ENCODE peak calls at places on chromosome 4, in seven cellular contexts. H is activated CD4-positive, alpha-beta T cell treated with anti-CD3 and anti-CD28 coated beads for 48 hours; J is stimulated activated CD4-positive, alpha-beta T cell treated with anti-CD3 and anti-CD28 coated beads, TNF-alpha, amount 100 ng/mL, for 48 hours; L is HS-5; W is germinal center; R is C1 segment of cervical spinal cord; Q is tibial artery. O is an unnamed sample.

GRCh38 chr4:182144621-182145359 is 98.4 kb upstream of the TENM3 start:
- DNase-seq in H (peak), L (no peak), W (no peak), J (no peak), R (no peak), Q (no peak), O (no peak)

GRCh38 chr4:24370421-24370820 is 213.9 kb downstream of the DHX15 start:
- DNase-seq in W (no peak), J (no peak), L (no peak), Q (no peak), H (no peak), R (no peak), O (no peak)

GRCh38 chr4:706834-707598 is 1.4 kb downstream of the PCGF3 start:
- DNase-seq in L (no peak), W (no peak), R (no peak), J (no peak), Q (no peak), H (no peak), O (no peak)

GRCh38 chr4:101418055-101418454 is 70.7 kb upstream of the PPP3CA start:
- DNase-seq in R (no peak), Q (no peak), J (no peak), W (no peak), H (peak), L (no peak), O (no peak)

GRCh38 chr4:33090910-33091309 is 2370.7 kb downstream of the PCDH7 start:
- DNase-seq in H (no peak), Q (no peak), R (no peak), W (no peak), J (no peak), L (no peak), O (no peak)

GRCh38 chr4:17719106-17719505 is 62.3 kb downstream of the FAM184B start:
- DNase-seq in Q (no peak), J (no peak), R (no peak), H (no peak), L (no peak), W (no peak), O (no peak)

GRCh38 chr4:10384974-10385373 is 72.3 kb downstream of the ZNF518B start:
- DNase-seq in J (no peak), H (no peak), W (no peak), R (no peak), Q (no peak), L (no peak), O (no peak)

GRCh38 chr4:101346562-101347266 is 612 bp downstream of the PPP3CA start:
- DNase-seq in Q (peak), J (peak), R (peak), H (peak), W (peak), L (no peak), O (peak)

GRCh38 chr4:6540879-6541278 is 34.1 kb upstream of the MAN2B2 start:
- DNase-seq in H (no peak), W (no peak), R (no peak), L (no peak), J (no peak), Q (no peak), O (no peak)

GRCh38 chr4:88276952-88277710 is 7.2 kb downstream of the PPM1K start:
- DNase-seq in H (no peak), L (no peak), Q (no peak), R (no peak), W (no peak), J (no peak), O (no peak)

GRCh38 chr4:82900016-82900334 is 560 bp upstream of the THAP9 start:
- DNase-seq in L (no peak), R (no peak), J (no peak), Q (no peak), W (peak), H (no peak), O (peak)

GRCh38 chr4:183185018-183185417 is 86.0 kb downstream of the WWC2 start:
- DNase-seq in L (no peak), J (peak), Q (no peak), R (no peak), H (peak), W (no peak), O (no peak)

GRCh38 chr4:114036426-114036825 is 57.0 kb upstream of the ARSJ start:
- DNase-seq in J (no peak), L (no peak), W (no peak), Q (no peak), H (no peak), R (no peak), O (no peak)

GRCh38 chr4:32689520-32689919 is 1969.4 kb downstream of the PCDH7 start:
- DNase-seq in W (no peak), R (no peak), Q (no peak), H (no peak), L (peak), J (no peak), O (no peak)

GRCh38 chr4:118865091-118865708 is 23.5 kb upstream of the SYNPO2 start:
- DNase-seq in L (no peak), W (peak), J (no peak), Q (no peak), R (no peak), H (peak), O (peak)

GRCh38 chr4:126710935-126711334 is 921.8 kb upstream of the INTU start:
- DNase-seq in W (no peak), J (no peak), H (no peak), Q (no peak), R (no peak), L (no peak), O (no peak)

GRCh38 chr4:80831383-80832361 is 198.8 kb upstream of the BMP3 start:
- DNase-seq in H (no peak), J (no peak), Q (no peak), R (no peak), W (no peak), L (peak), O (no peak)

GRCh38 chr4:118249890-118250289 is 102.9 kb downstream of the PRSS12 start:
- DNase-seq in H (no peak), R (no peak), Q (no peak), W (no peak), J (no peak), L (no peak), O (no peak)

GRCh38 chr4:173538148-173538902 is 8.3 kb upstream of the HAND2 start:
- DNase-seq in Q (peak), H (no peak), R (no peak), L (no peak), W (no peak), J (no peak), O (no peak)

GRCh38 chr4:112765317-112765989 is 128.5 kb downstream of the LARP7 start:
- DNase-seq in L (no peak), Q (no peak), J (no peak), H (no peak), W (peak), R (no peak), O (peak)

GRCh38 chr4:123832173-123833026 is 435.8 kb downstream of the SPRY1 start:
- DNase-seq in W (no peak), H (no peak), R (no peak), J (no peak), L (peak), Q (peak), O (no peak)

GRCh38 chr4:84499065-84499982 is at the start of gene NKX6-1:
- DNase-seq in Q (peak), L (peak), H (peak), R (peak), J (no peak), W (peak), O (no peak)

GRCh38 chr4:169133932-169134331 is 123.9 kb upstream of the CBR4 start:
- DNase-seq in H (no peak), Q (peak), L (no peak), J (no peak), R (no peak), W (no peak), O (no peak)

GRCh38 chr4:151238477-151238876 is 38.5 kb upstream of the PRSS48 start:
- DNase-seq in W (no peak), L (no peak), J (no peak), H (no peak), R (no peak), Q (no peak), O (no peak)

GRCh38 chr4:176444741-176445140 is 125.0 kb downstream of the SPCS3 start:
- DNase-seq in H (no peak), R (no peak), L (peak), Q (no peak), W (no peak), J (no peak), O (no peak)

GRCh38 chr4:154722262-154722661 is 21.5 kb upstream of the LRAT start:
- DNase-seq in W (no peak), L (no peak), Q (no peak), R (no peak), J (no peak), H (no peak), O (no peak)

GRCh38 chr4:84915396-84915780 is 51.1 kb downstream of the WDFY3 start:
- DNase-seq in W (no peak), Q (no peak), J (no peak), L (no peak), H (no peak), R (no peak), O (no peak)

GRCh38 chr4:23279377-23279988 is 586.7 kb downstream of the GBA3 start:
- DNase-seq in W (no peak), R (no peak), J (no peak), Q (no peak), H (no peak), L (no peak), O (no peak)